ENCODE peak calls at places on chromosomes 5 and 9, in four cellular contexts. B is heart right ventricle, X is hepatocyte, U is lung. Y is an unnamed sample. For H3K4me1, the result is how much of the 10 kb centered on the place peaks cover.

GRCh38 chr5:67233075-67233474 is 36.5 kb upstream of the CD180 start:
- DNase-seq in B (no peak), X (no peak), U (no peak), Y (no peak)

GRCh38 chr9:106277931-106278330 is 583.6 kb downstream of the TMEM38B start:
- DNase-seq in B (no peak), X (no peak), U (no peak), Y (no peak)

GRCh38 chr9:123085916-123086315 is 52.4 kb downstream of the GPR21 start:
- DNase-seq in B (no peak), X (no peak), U (no peak), Y (no peak)

GRCh38 chr9:134225186-134225585 is 60.8 kb upstream of the RNU6ATAC start:
- DNase-seq in B (no peak), X (no peak), U (no peak), Y (no peak)

GRCh38 chr5:74639538-74640449 is 734 bp downstream of the ENC1 start:
- DNase-seq in B (peak), X (peak), U (peak), Y (peak)

GRCh38 chr5:76691470-76692273 is 24.3 kb upstream of the F2R start:
- DNase-seq in B (peak), X (peak), U (no peak), Y (no peak)

GRCh38 chr9:23172979-23173637 is 652.9 kb downstream of the ELAVL2 start:
- DNase-seq in B (no peak), X (no peak), U (no peak), Y (no peak)

GRCh38 chr9:138117101-138117750 is 239.6 kb downstream of the CACNA1B start:
- DNase-seq in B (no peak), X (peak), U (no peak), Y (no peak)

GRCh38 chr5:175517824-175518450 is 39.6 kb downstream of the SFXN1 start:
- DNase-seq in B (no peak), X (peak), U (no peak), Y (no peak)

GRCh38 chr5:172833691-172834569 is at the start of gene ERGIC1:
- DNase-seq in B (peak), X (peak), U (peak), Y (peak)
- H3K4me1 ChIP-seq in B (half or more), X (under half), U (under half), Y (under half)

GRCh38 chr5:160469156-160470144 is 47.8 kb downstream of the PTTG1 start:
- DNase-seq in B (no peak), X (no peak), U (no peak), Y (no peak)

GRCh38 chr5:160468576-160468975 is 46.9 kb downstream of the PTTG1 start:
- DNase-seq in B (no peak), X (no peak), U (no peak), Y (no peak)

GRCh38 chr5:160466889-160467554 is 45.4 kb downstream of the PTTG1 start:
- DNase-seq in B (peak), X (peak), U (no peak), Y (no peak)

GRCh38 chr5:160466121-160466520 is 44.5 kb downstream of the PTTG1 start:
- DNase-seq in B (no peak), X (no peak), U (no peak), Y (no peak)

DNA sequence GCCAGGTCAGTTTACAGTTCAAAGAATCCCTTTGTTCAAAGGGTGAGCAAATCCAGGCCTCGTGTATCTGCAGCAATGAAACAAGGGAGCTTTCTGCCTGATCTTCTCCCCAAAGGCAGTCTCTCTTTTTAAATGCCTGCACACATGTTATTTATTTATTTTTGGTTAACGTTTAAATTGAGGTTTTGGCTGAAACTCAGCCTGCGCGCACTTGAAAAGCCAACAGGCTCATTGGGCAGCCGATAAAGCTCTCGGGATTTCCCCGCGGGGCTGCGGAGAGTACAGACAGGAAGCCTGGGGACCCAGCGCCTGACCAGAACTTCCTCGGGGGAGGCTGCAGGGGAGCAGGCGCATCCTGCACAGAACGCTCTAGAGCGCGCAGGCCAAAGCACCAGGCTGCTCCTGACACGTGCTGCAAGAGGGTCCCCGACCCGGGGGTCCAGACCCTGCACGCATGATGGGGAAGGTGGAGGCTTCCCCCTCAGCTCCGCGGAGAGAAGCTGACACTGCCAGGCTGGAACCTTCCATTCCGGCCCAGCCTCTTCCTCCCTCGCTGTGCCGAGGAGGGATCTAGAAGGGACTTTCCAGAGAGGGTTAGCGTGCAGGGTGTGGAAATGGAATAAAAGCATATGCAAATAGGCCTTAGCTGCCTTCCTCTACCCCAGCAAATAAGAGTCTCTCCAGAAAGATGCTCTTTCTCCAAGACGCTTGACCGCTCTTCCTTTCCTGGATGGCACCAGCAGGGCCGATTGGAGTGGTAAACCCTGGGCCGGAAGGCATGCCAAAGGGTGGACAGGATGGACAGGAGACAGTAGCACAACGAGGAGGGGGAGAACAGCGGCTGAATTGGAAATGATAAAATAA is 46.1 kb downstream of the PTTG1 start:
- DNase-seq in B (peak), X (peak), U (peak), Y (peak)
- H3K4me1 ChIP-seq in B (half or more), X (under half), U (under half), Y (under half)

DNA sequence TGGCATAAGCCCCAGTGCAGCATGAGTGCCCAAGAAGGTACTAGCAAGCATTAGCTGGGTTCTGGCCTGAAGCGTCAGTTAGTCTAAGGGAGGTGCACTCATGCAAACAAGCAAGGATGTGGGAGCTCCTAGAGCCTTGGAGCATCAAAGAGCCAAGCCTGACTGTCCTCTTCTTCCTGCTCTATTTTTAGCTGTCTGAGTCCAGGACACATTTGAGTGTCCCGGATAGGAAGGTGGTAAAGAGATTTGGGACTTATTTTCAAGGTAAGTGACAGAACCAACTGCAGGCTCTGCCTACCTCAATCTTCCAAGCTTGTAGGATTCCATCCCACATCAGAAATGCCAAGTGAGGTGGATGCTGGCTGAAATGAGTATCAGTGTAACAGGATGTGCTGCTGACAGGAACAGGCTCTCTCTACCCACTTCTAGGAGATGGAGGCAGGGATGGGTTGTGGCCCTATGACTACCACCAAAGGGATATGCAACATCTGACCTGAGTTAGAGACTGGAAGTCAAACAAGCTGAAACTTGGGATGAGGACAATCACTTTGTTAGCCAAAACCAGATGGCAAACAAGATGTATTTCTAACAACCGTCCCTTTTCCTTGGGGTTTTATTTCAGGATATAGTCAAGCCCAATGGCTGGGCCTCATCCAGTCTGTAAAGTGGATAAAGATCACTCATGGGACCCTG is 15.1 kb downstream of the MACROH2A1 start:
- DNase-seq in B (no peak), X (no peak), U (no peak), Y (no peak)
- H3K4me1 ChIP-seq in B (half or more), X (under half), U (under half), Y (under half)

GRCh38 chr9:121886759-121887485 is 206.2 kb downstream of the TTLL11 start:
- DNase-seq in B (no peak), X (no peak), U (no peak), Y (no peak)
- H3K4me1 ChIP-seq in B (under half), X (under half), U (under half), Y (under half)

DNA sequence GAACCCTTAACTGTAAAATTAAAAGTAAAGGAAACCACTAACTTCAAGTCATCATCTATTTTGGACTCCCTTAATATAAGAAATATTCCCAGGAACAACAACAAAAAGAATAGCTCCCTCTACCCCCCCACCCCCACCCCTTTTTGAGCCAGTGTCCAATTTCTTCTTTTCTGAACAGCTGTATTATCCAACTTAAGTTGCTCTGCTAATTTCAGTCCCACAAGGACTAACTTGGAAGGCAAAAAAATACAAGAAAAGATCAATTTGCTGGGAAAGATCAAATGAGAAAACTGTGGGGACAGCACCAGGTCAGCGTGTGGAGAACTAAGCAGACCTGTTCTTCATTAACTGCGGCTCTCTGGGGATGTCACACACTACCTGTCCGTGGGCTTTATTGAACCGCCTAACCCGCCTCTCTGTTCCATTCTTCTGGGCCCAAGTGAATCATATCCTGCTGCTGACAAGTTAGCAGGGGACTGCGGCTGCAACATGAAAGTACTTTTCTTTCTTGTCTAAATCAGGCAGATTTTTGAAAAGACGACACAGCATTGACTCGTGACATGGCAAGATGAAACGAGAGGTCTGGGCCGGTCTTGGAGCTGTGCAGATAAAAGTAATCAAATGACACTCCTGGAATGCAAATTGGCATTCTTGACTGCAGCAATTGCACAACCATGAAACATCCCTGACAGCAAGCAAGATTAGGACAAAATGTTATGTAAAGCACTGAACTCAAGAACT is 2.7 kb downstream of the BNC2 start:
- DNase-seq in B (no peak), X (peak), U (no peak), Y (no peak)
- H3K4me1 ChIP-seq in B (under half), X (under half), U (under half), Y (under half)

GRCh38 chr9:33105504-33105903 is 29.0 kb upstream of the SMU1 start:
- DNase-seq in B (no peak), X (no peak), U (no peak), Y (no peak)

GRCh38 chr9:33105939-33106338 is 29.5 kb upstream of the SMU1 start:
- DNase-seq in B (no peak), X (no peak), U (no peak), Y (no peak)

GRCh38 chr9:33103381-33104110 is 27.1 kb upstream of the SMU1 start:
- DNase-seq in B (no peak), X (no peak), U (no peak), Y (no peak)

GRCh38 chr9:33102551-33103210 is 26.2 kb upstream of the SMU1 start:
- DNase-seq in B (no peak), X (no peak), U (no peak), Y (no peak)

GRCh38 chr9:33104111-33104415 is 27.6 kb upstream of the SMU1 start:
- DNase-seq in B (no peak), X (peak), U (no peak), Y (no peak)
- H3K4me1 ChIP-seq in B (under half), X (under half), U (under half), Y (under half)